ENCODE peak calls at places on chromosomes 3 and 15, in seven cellular contexts. R, C, D, B, S, W and A are unnamed samples.

GRCh38 chr15:48654799-48655198 is 9.3 kb upstream of the FBN1 start:
- DNase-seq in R (no peak), C (no peak), D (no peak), B (no peak), S (no peak), W (no peak), A (no peak)

GRCh38 chr15:98525625-98526024 is 122.7 kb upstream of the IGF1R start:
- DNase-seq in R (peak), C (no peak), D (no peak), B (no peak), S (no peak), W (no peak), A (no peak)

GRCh38 chr15:63973212-63974009 is 72.9 kb downstream of the DAPK2 start:
- DNase-seq in R (peak), C (no peak), D (no peak), B (peak), S (peak), W (no peak), A (peak)

GRCh38 chr3:185549651-185550111 is 2.7 kb downstream of the LIPH start:
- DNase-seq in R (peak), C (no peak), D (no peak), B (no peak), S (peak), W (no peak), A (peak)

GRCh38 chr3:119536757-119537156 is 22.7 kb downstream of the CD80 start:
- DNase-seq in R (no peak), C (no peak), D (no peak), B (no peak), S (no peak), W (no peak), A (no peak)

GRCh38 chr15:84737005-84737404 is 11.4 kb upstream of the ZNF592 start:
- DNase-seq in R (no peak), C (no peak), D (no peak), B (no peak), S (no peak), W (no peak), A (no peak)

GRCh38 chr3:110929811-110930210 is 141.8 kb upstream of the NECTIN3 start:
- DNase-seq in R (no peak), C (no peak), D (no peak), B (no peak), S (peak), W (no peak), A (no peak)

GRCh38 chr15:39828374-39828931 is 45.8 kb upstream of the FSIP1 start:
- DNase-seq in R (peak), C (no peak), D (peak), B (no peak), S (peak), W (no peak), A (peak)

GRCh38 chr3:110749006-110749405 is 322.6 kb upstream of the NECTIN3 start:
- DNase-seq in R (no peak), C (no peak), D (no peak), B (no peak), S (no peak), W (no peak), A (no peak)

GRCh38 chr15:38724827-38725226 is 160.2 kb upstream of the RASGRP1 start:
- DNase-seq in R (no peak), C (no peak), D (no peak), B (no peak), S (no peak), W (no peak), A (no peak)

GRCh38 chr15:42045211-42045615 is 24.4 kb upstream of the PLA2G4E start:
- DNase-seq in R (no peak), C (no peak), D (no peak), B (no peak), S (no peak), W (no peak), A (no peak)

GRCh38 chr15:34616613-34617012 is 33.2 kb upstream of the GOLGA8B start:
- DNase-seq in R (peak), C (no peak), D (no peak), B (no peak), S (peak), W (no peak), A (peak)

GRCh38 chr15:92954578-92954977 is 54.5 kb downstream of the CHD2 start:
- DNase-seq in R (no peak), C (no peak), D (peak), B (no peak), S (no peak), W (no peak), A (peak)

GRCh38 chr3:11591006-11591360 is 52.7 kb downstream of the VGLL4 start:
- DNase-seq in R (peak), C (peak), D (no peak), B (no peak), S (no peak), W (no peak), A (no peak)

GRCh38 chr3:178676942-178677606 is 140.8 kb downstream of the KCNMB2 start:
- DNase-seq in R (no peak), C (peak), D (no peak), B (peak), S (no peak), W (no peak), A (no peak)

GRCh38 chr3:149678365-149678948 is 20.6 kb upstream of the WWTR1 start:
- DNase-seq in R (no peak), C (no peak), D (no peak), B (no peak), S (peak), W (no peak), A (peak)

GRCh38 chr3:160929595-160929994 is 173.6 kb downstream of the PPM1L start:
- DNase-seq in R (peak), C (no peak), D (peak), B (no peak), S (no peak), W (peak), A (peak)

DNA sequence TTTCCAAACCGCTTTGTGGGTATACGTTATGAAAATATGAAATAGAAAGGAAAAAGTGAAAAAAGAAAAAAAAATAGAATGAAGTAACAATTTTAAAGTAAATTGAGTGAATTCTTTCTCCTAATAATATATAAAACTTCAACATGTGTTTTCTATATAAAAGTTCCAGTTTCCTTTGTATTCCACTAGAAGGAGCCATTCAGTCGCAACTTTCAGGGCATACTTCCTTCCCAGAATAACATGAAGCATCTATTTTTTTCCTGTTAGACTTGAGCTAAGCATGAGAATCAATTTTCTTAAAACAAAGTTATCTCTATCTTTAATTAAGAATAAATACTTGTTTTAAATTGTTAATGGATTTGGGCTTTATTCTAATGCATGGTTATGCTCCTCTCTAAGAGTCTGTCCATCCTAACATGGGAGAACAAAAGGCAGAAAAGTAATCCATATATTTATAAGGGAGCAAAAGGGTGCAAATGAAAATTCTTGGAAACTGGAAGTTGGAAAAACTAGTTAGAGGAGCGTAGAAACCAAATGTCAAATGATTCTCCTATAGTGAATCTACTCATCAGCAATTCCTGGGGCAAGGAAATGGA is 16.0 kb upstream of the VGLL3 start:
- DNase-seq in R (peak), C (peak), D (no peak), B (no peak), S (peak), W (no peak), A (no peak)
- TF ChIP-seq CTCF in R (peak), C (peak), D (peak), B (peak), S (peak), W (no peak), A (peak)

GRCh38 chr3:33130144-33130543 is 16.3 kb downstream of the CRTAP start:
- DNase-seq in R (no peak), C (no peak), D (no peak), B (no peak), S (no peak), W (no peak), A (no peak)

GRCh38 chr3:33134026-33134625 is 20.3 kb downstream of the CRTAP start:
- DNase-seq in R (no peak), C (peak), D (no peak), B (no peak), S (peak), W (no peak), A (no peak)

GRCh38 chr3:33131328-33132018 is 17.7 kb downstream of the CRTAP start:
- DNase-seq in R (peak), C (peak), D (peak), B (no peak), S (peak), W (no peak), A (peak)

GRCh38 chr3:33128706-33129105 is 14.9 kb downstream of the CRTAP start:
- DNase-seq in R (no peak), C (peak), D (no peak), B (no peak), S (no peak), W (no peak), A (no peak)

DNA sequence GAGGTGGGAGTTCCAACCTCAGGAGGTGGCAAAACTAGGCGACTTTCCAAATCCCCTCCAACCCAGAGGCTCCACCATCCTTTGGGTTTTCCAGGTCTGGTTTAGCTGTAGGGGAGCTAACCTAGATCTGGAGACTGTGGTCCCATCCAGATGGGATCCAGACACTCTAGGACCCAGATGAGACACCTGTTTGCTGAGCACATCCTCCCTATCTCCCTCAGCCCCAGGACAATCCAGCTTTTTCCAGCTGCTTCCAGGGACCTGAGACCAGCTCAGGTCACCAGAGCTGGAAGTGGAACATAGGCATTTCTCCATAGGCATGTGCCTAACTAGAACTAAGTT is 18.2 kb downstream of the CRTAP start:
- DNase-seq in R (no peak), C (no peak), D (no peak), B (no peak), S (no peak), W (no peak), A (no peak)
- TF ChIP-seq CTCF in R (no peak), C (no peak), D (no peak), B (no peak), S (no peak), W (no peak), A (no peak)

GRCh38 chr3:30628931-30629590 is 22.7 kb downstream of the TGFBR2 start:
- DNase-seq in R (peak), C (peak), D (no peak), B (no peak), S (no peak), W (no peak), A (no peak)
- TF ChIP-seq CTCF in R (peak), C (peak), D (no peak), B (peak), S (peak), W (peak), A (peak)

GRCh38 chr3:107753494-107753893 is 230.7 kb downstream of the BBX start:
- DNase-seq in R (peak), C (no peak), D (peak), B (peak), S (peak), W (no peak), A (peak)

GRCh38 chr3:107757140-107757539 is 234.4 kb downstream of the BBX start:
- DNase-seq in R (no peak), C (no peak), D (no peak), B (no peak), S (no peak), W (no peak), A (no peak)

GRCh38 chr3:107753988-107754387 is 231.2 kb downstream of the BBX start:
- DNase-seq in R (no peak), C (no peak), D (no peak), B (no peak), S (no peak), W (no peak), A (no peak)

GRCh38 chr3:107756649-107757048 is 233.9 kb downstream of the BBX start:
- DNase-seq in R (no peak), C (no peak), D (no peak), B (no peak), S (no peak), W (no peak), A (no peak)

GRCh38 chr3:107752202-107752990 is 229.6 kb downstream of the BBX start:
- DNase-seq in R (peak), C (no peak), D (no peak), B (peak), S (peak), W (no peak), A (peak)
- TF ChIP-seq CTCF in R (peak), C (peak), D (peak), B (peak), S (peak), W (peak), A (peak)

GRCh38 chr3:159232966-159233365 is 431.1 kb downstream of the MFSD1 start:
- DNase-seq in R (no peak), C (no peak), D (no peak), B (no peak), S (no peak), W (no peak), A (no peak)
- TF ChIP-seq CTCF in R (no peak), C (no peak), D (no peak), B (no peak), S (no peak), W (no peak), A (no peak)

GRCh38 chr3:180601688-180602666 is at the start of gene TTC14:
- DNase-seq in R (peak), C (peak), D (peak), B (peak), S (peak), W (peak), A (peak)
- TF ChIP-seq CTCF in R (no peak), C (no peak), D (no peak), B (no peak), S (no peak), W (no peak), A (no peak)